ENCODE peak calls at places on chromosomes 7 and 10, in six cellular contexts. X is stomach, S is vagina, O is HepG2, R is HCT116, T is upper lobe of left lung. U is an unnamed sample.

GRCh38 chr7:130923930-130924329 is 189.9 kb upstream of the KLF14 start:
- DNase-seq in R (no peak), X (no peak), T (no peak), O (no peak), S (no peak), U (no peak)

GRCh38 chr7:151687523-151688235 is 168.0 kb upstream of the RHEB start:
- DNase-seq in O (peak; percentile 58), T (no peak), R (peak; percentile 92), S (no peak), X (peak; percentile 72), U (no peak)

GRCh38 chr7:105675873-105676484 is 94.7 kb upstream of the EFCAB10 start:
- DNase-seq in X (peak; percentile 46), T (no peak), O (no peak), R (no peak), S (no peak), U (peak; percentile 85)

GRCh38 chr7:98398567-98399372 is 2.1 kb downstream of the BAIAP2L1 start:
- DNase-seq in R (no peak), T (no peak), S (no peak), O (no peak), X (no peak), U (no peak)

GRCh38 chr10:14723052-14723689 is 51.5 kb downstream of the FAM107B start:
- DNase-seq in S (no peak), R (no peak), T (no peak), O (no peak), X (no peak), U (no peak)

GRCh38 chr10:132224343-132225072 is 37.8 kb downstream of the DPYSL4 start:
- DNase-seq in R (no peak), O (no peak), S (no peak), X (no peak), T (peak; percentile 65), U (no peak)

GRCh38 chr10:105989995-105990394 is 1174.5 kb downstream of the SORCS1 start:
- DNase-seq in X (no peak), O (no peak), R (no peak), S (no peak), T (peak; percentile 11), U (no peak)

GRCh38 chr7:130481898-130482297 is 10.0 kb upstream of the MEST start:
- DNase-seq in S (no peak), X (peak; percentile 26), O (no peak), T (no peak), R (no peak), U (no peak)

GRCh38 chr7:129832701-129833227 is 120.0 kb downstream of the UBE2H start:
- DNase-seq in T (no peak), O (no peak), S (no peak), X (no peak), R (no peak), U (no peak)

GRCh38 chr7:94697671-94697994 is 41.7 kb upstream of the SGCE start:
- DNase-seq in T (no peak), X (no peak), O (no peak), S (no peak), R (no peak), U (no peak)

GRCh38 chr7:82623812-82624211 is 180.2 kb upstream of the CACNA2D1 start:
- DNase-seq in X (no peak), O (no peak), T (no peak), R (no peak), S (no peak), U (no peak)

GRCh38 chr7:74514131-74514591 is 60.5 kb downstream of the GTF2IRD1 start:
- DNase-seq in S (no peak), R (no peak), T (no peak), X (no peak), O (no peak), U (no peak)

GRCh38 chr7:140541513-140542192 is 62.3 kb upstream of the MKRN1 start:
- DNase-seq in S (no peak), T (peak; percentile 70), R (peak; percentile 75), O (peak; percentile 70), X (peak; percentile 37), U (peak; percentile 53)

GRCh38 chr10:61882621-61883375 is 18.7 kb upstream of the ARID5B start:
- DNase-seq in R (no peak), O (no peak), T (no peak), X (no peak), S (no peak), U (no peak)

GRCh38 chr7:105932835-105933477 is 30.1 kb upstream of the CDHR3 start:
- DNase-seq in O (no peak), T (no peak), X (no peak), R (no peak), S (no peak), U (no peak)

GRCh38 chr10:131819241-131820072 is 81.4 kb upstream of the PPP2R2D start:
- DNase-seq in O (no peak), R (no peak), X (peak; percentile 15), S (peak; percentile 83), T (peak; percentile 65), U (no peak)

GRCh38 chr10:92571649-92572048 is 2.2 kb downstream of the IDE start:
- DNase-seq in O (no peak), T (no peak), R (no peak), X (no peak), S (no peak), U (no peak)

GRCh38 chr10:132368881-132369635 is 27.9 kb upstream of the PWWP2B start:
- DNase-seq in X (no peak), R (no peak), O (no peak), S (no peak), T (no peak), U (peak; percentile 10)

GRCh38 chr7:48139461-48139860 is 31.8 kb upstream of the ABCA13 start:
- DNase-seq in O (peak; percentile 72), S (no peak), T (no peak), R (peak; percentile 6), X (no peak), U (no peak)

GRCh38 chr10:113024930-113025329 is 74.9 kb downstream of the TCF7L2 start:
- DNase-seq in O (no peak), R (no peak), X (no peak), S (no peak), T (no peak), U (no peak)

GRCh38 chr10:5892007-5892406 is 2.0 kb downstream of the FBH1 start:
- DNase-seq in T (no peak), O (no peak), S (no peak), X (no peak), R (no peak), U (peak; percentile 24)

GRCh38 chr7:154672659-154673415 is 330.1 kb downstream of the PAXIP1 start:
- DNase-seq in X (no peak), T (no peak), R (no peak), S (no peak), O (no peak), U (no peak)

GRCh38 chr7:45162943-45163691 is 5.5 kb downstream of the RAMP3 start:
- DNase-seq in S (no peak), T (no peak), X (no peak), O (no peak), R (no peak), U (peak; percentile 29)
- TF ChIP-seq CTCF in S (no peak), T (no peak), X (no peak), O (no peak), R (no peak), U (no peak)

GRCh38 chr10:110569120-110569519 is 1.6 kb downstream of the SMC3 start:
- DNase-seq in X (no peak), S (no peak), R (no peak), O (no peak), T (no peak), U (peak; percentile 20)

GRCh38 chr10:110566472-110567200 is 859 bp upstream of the SMC3 start:
- DNase-seq in T (no peak), R (no peak), O (no peak), X (no peak), S (no peak), U (peak; percentile 73)

GRCh38 chr10:110568055-110568735 is 700 bp downstream of the SMC3 start:
- DNase-seq in T (peak; percentile 92), X (peak; percentile 46), R (no peak), O (peak; percentile 21), S (no peak), U (peak; percentile 94)

GRCh38 chr10:110569736-110570135 is 2.2 kb downstream of the SMC3 start:
- DNase-seq in S (no peak), X (no peak), O (peak; percentile 89), T (no peak), R (no peak), U (no peak)

GRCh38 chr10:110567201-110568054 is at the start of gene SMC3:
- DNase-seq in T (peak; percentile 98), S (peak; percentile 90), O (peak; percentile 94), R (peak; percentile 96), X (peak; percentile 89), U (peak; percentile 96)
- TF ChIP-seq POLR2A in T (no peak), S (peak; percentile 42), O (peak; percentile 58), R (peak; percentile 98), X (no peak), U (peak; percentile 74)

DNA sequence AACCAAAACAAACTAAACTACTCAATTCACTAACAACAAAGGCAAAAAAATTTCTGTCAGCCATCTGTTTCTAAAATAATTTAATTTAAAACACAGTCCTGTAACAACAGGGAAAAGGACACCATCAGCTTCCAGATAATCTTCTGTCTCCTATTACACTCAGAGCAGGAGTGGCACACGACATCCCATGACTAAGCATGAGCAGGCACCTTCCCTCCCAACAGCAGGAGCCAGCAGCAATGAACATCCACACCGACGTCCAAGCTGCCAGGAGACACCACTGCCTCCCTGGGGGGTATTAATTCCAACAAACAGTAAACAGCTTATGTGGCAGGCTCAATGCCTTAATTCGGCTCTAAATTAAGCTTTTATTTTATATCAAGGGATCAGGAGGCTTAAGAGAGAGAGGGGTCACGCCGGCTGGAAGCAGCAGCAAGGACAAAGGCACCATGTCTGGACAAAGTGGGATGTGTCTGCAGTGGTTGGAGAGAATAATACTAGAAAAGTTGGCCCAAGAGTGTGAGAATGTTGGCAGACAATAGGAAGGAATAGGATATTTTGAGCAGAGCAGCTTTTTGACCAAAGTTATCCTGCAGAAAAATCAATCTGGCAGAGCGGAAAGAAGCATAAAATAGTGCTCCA is 45.6 kb downstream of the KIAA1549 start:
- DNase-seq in X (no peak), R (peak; percentile 55), S (no peak), O (no peak), T (no peak), U (no peak)
- TF ChIP-seq POLR2AphosphoS5 in X (no peak), R (no peak), S (no peak), O (no peak), T (no peak), U (no peak)

GRCh38 chr7:76328390-76328789 is 25.9 kb downstream of the HSPB1 start:
- DNase-seq in T (peak; percentile 50), R (no peak), S (no peak), O (no peak), X (no peak), U (no peak)

GRCh38 chr7:76332073-76332472 is 26.7 kb downstream of the YWHAG start:
- DNase-seq in R (no peak), X (no peak), O (no peak), S (no peak), T (no peak), U (no peak)

GRCh38 chr7:76329479-76329878 is 27.0 kb downstream of the HSPB1 start:
- DNase-seq in O (no peak), S (no peak), X (no peak), T (peak; percentile 70), R (no peak), U (no peak)

GRCh38 chr7:76330245-76330644 is 27.8 kb downstream of the HSPB1 start:
- DNase-seq in S (no peak), R (no peak), T (no peak), X (no peak), O (no peak), U (no peak)

DNA sequence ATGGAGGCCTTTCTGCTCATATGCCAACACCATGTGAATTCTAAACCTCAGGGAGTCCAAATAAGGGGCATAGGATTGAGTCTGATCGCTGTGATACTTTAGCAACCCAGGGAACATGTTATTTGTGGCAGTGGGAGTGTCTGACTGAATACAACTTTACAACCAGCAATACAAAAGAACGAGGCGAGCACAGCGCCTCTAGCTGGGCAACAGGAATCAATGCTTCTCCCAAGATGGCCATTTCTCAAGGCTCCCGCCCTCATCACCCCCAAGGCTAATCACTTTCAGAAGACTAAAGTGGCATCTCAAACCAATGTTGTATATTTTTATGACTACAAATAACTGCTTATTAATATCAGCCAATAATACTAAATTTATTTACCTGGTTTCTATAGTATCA is 28.1 kb downstream of the YWHAG start:
- DNase-seq in T (no peak), R (no peak), O (no peak), X (no peak), S (no peak), U (no peak)
- TF ChIP-seq CTCF in T (no peak), R (peak; percentile 47), O (no peak), X (no peak), S (no peak), U (no peak)